ENCODE peak calls at places on chromosome 9, in five cellular contexts. One of them, this sample, is unnamed.

GRCh38 chr9:92245005-92245797 is 48.3 kb downstream of the IARS1 start:
- DNase-seq in Caco-2: no peak
- DNase-seq in adipocyte: peak
- DNase-seq in astrocyte of the cerebellum: peak
- DNase-seq in cardiac fibroblast: peak
- DNase-seq in this sample: no peak

GRCh38 chr9:22005700-22006605 is 3.2 kb downstream of the CDKN2B start:
- DNase-seq in Caco-2: no peak
- DNase-seq in adipocyte: peak
- DNase-seq in astrocyte of the cerebellum: no peak
- DNase-seq in cardiac fibroblast: no peak
- DNase-seq in this sample: peak

GRCh38 chr9:134167530-134167931 is 3.2 kb upstream of the RNU6ATAC start:
- DNase-seq in Caco-2: no peak
- DNase-seq in adipocyte: peak
- DNase-seq in astrocyte of the cerebellum: no peak
- DNase-seq in cardiac fibroblast: peak
- DNase-seq in this sample: no peak

GRCh38 chr9:134420281-134420835 is 94.1 kb downstream of the RXRA start:
- DNase-seq in Caco-2: no peak
- DNase-seq in adipocyte: no peak
- DNase-seq in astrocyte of the cerebellum: no peak
- DNase-seq in cardiac fibroblast: no peak
- DNase-seq in this sample: no peak

GRCh38 chr9:92046676-92047075 is 68.5 kb downstream of the SPTLC1 start:
- DNase-seq in Caco-2: no peak
- DNase-seq in adipocyte: no peak
- DNase-seq in astrocyte of the cerebellum: no peak
- DNase-seq in cardiac fibroblast: no peak
- DNase-seq in this sample: no peak

GRCh38 chr9:504921-505821 is 290.5 kb downstream of the DOCK8 start:
- DNase-seq in Caco-2: peak
- DNase-seq in adipocyte: no peak
- DNase-seq in astrocyte of the cerebellum: no peak
- DNase-seq in cardiac fibroblast: no peak
- DNase-seq in this sample: peak

GRCh38 chr9:69421908-69422801 is 97.1 kb downstream of the ENTREP1 start:
- DNase-seq in Caco-2: peak
- DNase-seq in adipocyte: peak
- DNase-seq in astrocyte of the cerebellum: peak
- DNase-seq in cardiac fibroblast: peak
- DNase-seq in this sample: peak

GRCh38 chr9:36803951-36804350 is 230.1 kb downstream of the PAX5 start:
- DNase-seq in Caco-2: no peak
- DNase-seq in adipocyte: no peak
- DNase-seq in astrocyte of the cerebellum: no peak
- DNase-seq in cardiac fibroblast: no peak
- DNase-seq in this sample: no peak

GRCh38 chr9:4887556-4887955 is 94.8 kb downstream of the RCL1 start:
- DNase-seq in Caco-2: no peak
- DNase-seq in adipocyte: no peak
- DNase-seq in astrocyte of the cerebellum: peak
- DNase-seq in cardiac fibroblast: no peak
- DNase-seq in this sample: no peak

GRCh38 chr9:92191801-92192200 is 76.6 kb upstream of the SPTLC1 start:
- DNase-seq in Caco-2: peak
- DNase-seq in adipocyte: peak
- DNase-seq in astrocyte of the cerebellum: no peak
- DNase-seq in cardiac fibroblast: peak
- DNase-seq in this sample: no peak

GRCh38 chr9:84140535-84141101 is 160.0 kb downstream of the RMI1 start:
- DNase-seq in Caco-2: peak
- DNase-seq in adipocyte: peak
- DNase-seq in astrocyte of the cerebellum: no peak
- DNase-seq in cardiac fibroblast: no peak
- DNase-seq in this sample: no peak

GRCh38 chr9:18396102-18396728 is 77.7 kb upstream of the ADAMTSL1 start:
- DNase-seq in Caco-2: no peak
- DNase-seq in adipocyte: no peak
- DNase-seq in astrocyte of the cerebellum: no peak
- DNase-seq in cardiac fibroblast: peak
- DNase-seq in this sample: peak

GRCh38 chr9:98173181-98173580 is 19.3 kb downstream of the CORO2A start:
- DNase-seq in Caco-2: no peak
- DNase-seq in adipocyte: no peak
- DNase-seq in astrocyte of the cerebellum: no peak
- DNase-seq in cardiac fibroblast: no peak
- DNase-seq in this sample: no peak

DNA sequence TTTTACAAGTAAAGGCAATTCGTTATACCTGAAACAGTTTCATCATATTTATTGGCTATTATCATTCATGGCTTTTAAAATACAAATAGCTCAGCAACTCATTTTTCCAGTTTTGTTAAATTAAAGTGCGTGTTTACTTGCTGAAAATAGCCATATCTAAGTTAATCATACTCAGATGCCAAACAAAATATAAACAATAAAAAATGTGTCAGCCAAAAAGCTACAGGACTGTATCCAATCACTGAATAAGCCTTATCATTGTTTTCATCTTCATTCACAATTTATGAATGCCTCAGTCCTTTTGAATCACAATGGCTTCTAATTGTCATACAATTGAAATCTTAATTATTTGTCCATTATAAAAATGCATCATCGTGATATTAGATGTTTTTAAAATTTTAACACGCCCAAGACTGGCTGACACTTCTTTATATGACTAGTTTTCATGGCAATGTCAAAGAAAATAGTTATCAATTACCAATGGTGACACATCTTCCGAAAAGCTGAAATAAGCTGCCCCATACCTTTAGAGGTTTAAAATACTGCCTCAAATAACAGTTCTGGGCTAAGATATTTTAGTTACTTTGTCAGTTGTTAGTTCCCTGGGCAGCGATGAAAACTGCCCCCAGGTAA is 1.9 kb downstream of the NFIB start:
- DNase-seq in Caco-2: no peak
- DNase-seq in adipocyte: peak
- DNase-seq in astrocyte of the cerebellum: no peak
- DNase-seq in cardiac fibroblast: peak
- DNase-seq in this sample: no peak
- H3K4me3 ChIP-seq in Caco-2: no peak
- H3K4me3 ChIP-seq in adipocyte: peak
- H3K4me3 ChIP-seq in astrocyte of the cerebellum: peak
- H3K4me3 ChIP-seq in cardiac fibroblast: peak
- H3K4me3 ChIP-seq in this sample: peak

GRCh38 chr9:109478665-109479380 is 19.3 kb downstream of the PTPN3 start:
- DNase-seq in Caco-2: no peak
- DNase-seq in adipocyte: no peak
- DNase-seq in astrocyte of the cerebellum: no peak
- DNase-seq in cardiac fibroblast: no peak
- DNase-seq in this sample: no peak
- H3K4me3 ChIP-seq in Caco-2: no peak
- H3K4me3 ChIP-seq in adipocyte: no peak
- H3K4me3 ChIP-seq in astrocyte of the cerebellum: no peak
- H3K4me3 ChIP-seq in cardiac fibroblast: no peak
- H3K4me3 ChIP-seq in this sample: no peak

GRCh38 chr9:126915846-126916543 is 1.4 kb downstream of the RALGPS1 start:
- DNase-seq in Caco-2: peak
- DNase-seq in adipocyte: no peak
- DNase-seq in astrocyte of the cerebellum: no peak
- DNase-seq in cardiac fibroblast: no peak
- DNase-seq in this sample: no peak

GRCh38 chr9:126915281-126915816 is 767 bp downstream of the RALGPS1 start:
- DNase-seq in Caco-2: peak
- DNase-seq in adipocyte: no peak
- DNase-seq in astrocyte of the cerebellum: no peak
- DNase-seq in cardiac fibroblast: no peak
- DNase-seq in this sample: peak

GRCh38 chr9:126914458-126915280 is at the start of gene RALGPS1:
- DNase-seq in Caco-2: peak
- DNase-seq in adipocyte: peak
- DNase-seq in astrocyte of the cerebellum: peak
- DNase-seq in cardiac fibroblast: peak
- DNase-seq in this sample: peak

GRCh38 chr9:126919193-126919592 is 4.6 kb downstream of the RALGPS1 start:
- DNase-seq in Caco-2: no peak
- DNase-seq in adipocyte: no peak
- DNase-seq in astrocyte of the cerebellum: no peak
- DNase-seq in cardiac fibroblast: no peak
- DNase-seq in this sample: no peak

GRCh38 chr9:126916909-126917308 is 2.3 kb downstream of the RALGPS1 start:
- DNase-seq in Caco-2: peak
- DNase-seq in adipocyte: no peak
- DNase-seq in astrocyte of the cerebellum: no peak
- DNase-seq in cardiac fibroblast: no peak
- DNase-seq in this sample: peak
- H3K4me3 ChIP-seq in Caco-2: peak
- H3K4me3 ChIP-seq in adipocyte: no peak
- H3K4me3 ChIP-seq in astrocyte of the cerebellum: no peak
- H3K4me3 ChIP-seq in cardiac fibroblast: no peak
- H3K4me3 ChIP-seq in this sample: no peak

GRCh38 chr9:104747565-104748358 is at the start of gene NIPSNAP3A:
- DNase-seq in Caco-2: peak
- DNase-seq in adipocyte: peak
- DNase-seq in astrocyte of the cerebellum: no peak
- DNase-seq in cardiac fibroblast: peak
- DNase-seq in this sample: peak

GRCh38 chr9:104746798-104747197 is 685 bp upstream of the NIPSNAP3A start:
- DNase-seq in Caco-2: no peak
- DNase-seq in adipocyte: no peak
- DNase-seq in astrocyte of the cerebellum: no peak
- DNase-seq in cardiac fibroblast: no peak
- DNase-seq in this sample: peak

GRCh38 chr9:104747245-104747564 is 278 bp upstream of the NIPSNAP3A start:
- DNase-seq in Caco-2: no peak
- DNase-seq in adipocyte: no peak
- DNase-seq in astrocyte of the cerebellum: no peak
- DNase-seq in cardiac fibroblast: no peak
- DNase-seq in this sample: no peak

GRCh38 chr9:104746285-104746684 is 1.2 kb upstream of the NIPSNAP3A start:
- DNase-seq in Caco-2: no peak
- DNase-seq in adipocyte: no peak
- DNase-seq in astrocyte of the cerebellum: no peak
- DNase-seq in cardiac fibroblast: no peak
- DNase-seq in this sample: no peak

GRCh38 chr9:104745852-104746251 is 1.6 kb upstream of the NIPSNAP3A start:
- DNase-seq in Caco-2: no peak
- DNase-seq in adipocyte: no peak
- DNase-seq in astrocyte of the cerebellum: no peak
- DNase-seq in cardiac fibroblast: no peak
- DNase-seq in this sample: no peak
- H3K4me3 ChIP-seq in Caco-2: no peak
- H3K4me3 ChIP-seq in adipocyte: no peak
- H3K4me3 ChIP-seq in astrocyte of the cerebellum: no peak
- H3K4me3 ChIP-seq in cardiac fibroblast: no peak
- H3K4me3 ChIP-seq in this sample: no peak

DNA sequence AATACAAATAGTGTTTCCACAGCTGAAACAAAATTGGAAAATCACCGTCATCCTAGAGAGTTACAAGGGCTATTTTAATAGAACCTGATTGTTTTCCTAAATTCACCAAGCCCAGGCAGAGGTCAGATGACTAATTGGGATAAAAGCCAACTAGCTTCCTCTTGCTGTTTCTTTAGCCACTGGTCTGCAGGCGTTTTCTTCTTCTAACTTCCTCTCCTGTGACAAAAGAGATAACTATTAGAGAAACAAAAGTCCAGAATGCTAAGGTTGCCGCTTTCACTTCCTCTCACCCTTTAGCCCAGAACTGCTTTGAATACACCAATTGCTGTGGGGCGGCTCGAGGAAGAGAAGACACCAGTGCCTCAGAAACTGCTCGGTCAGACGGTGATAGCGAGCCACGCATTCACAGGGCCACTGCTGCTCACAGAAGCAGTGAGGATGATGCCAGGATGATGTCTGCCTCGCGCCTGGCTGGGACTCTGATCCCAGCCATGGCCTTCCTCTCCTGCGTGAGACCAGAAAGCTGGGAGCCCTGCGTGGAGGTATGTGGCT is at the start of gene TLR4:
- DNase-seq in Caco-2: no peak
- DNase-seq in adipocyte: peak
- DNase-seq in astrocyte of the cerebellum: peak
- DNase-seq in cardiac fibroblast: peak
- DNase-seq in this sample: peak
- H3K4me3 ChIP-seq in Caco-2: no peak
- H3K4me3 ChIP-seq in adipocyte: peak
- H3K4me3 ChIP-seq in astrocyte of the cerebellum: peak
- H3K4me3 ChIP-seq in cardiac fibroblast: peak
- H3K4me3 ChIP-seq in this sample: peak

GRCh38 chr9:128919409-128919808 is 1.4 kb upstream of the PHYHD1 start:
- DNase-seq in Caco-2: no peak
- DNase-seq in adipocyte: no peak
- DNase-seq in astrocyte of the cerebellum: no peak
- DNase-seq in cardiac fibroblast: no peak
- DNase-seq in this sample: no peak

GRCh38 chr9:128918921-128919320 is 1.9 kb upstream of the PHYHD1 start:
- DNase-seq in Caco-2: no peak
- DNase-seq in adipocyte: no peak
- DNase-seq in astrocyte of the cerebellum: no peak
- DNase-seq in cardiac fibroblast: no peak
- DNase-seq in this sample: no peak

GRCh38 chr9:128923493-128923883 is 2.7 kb downstream of the PHYHD1 start:
- DNase-seq in Caco-2: no peak
- DNase-seq in adipocyte: no peak
- DNase-seq in astrocyte of the cerebellum: no peak
- DNase-seq in cardiac fibroblast: no peak
- DNase-seq in this sample: no peak

GRCh38 chr9:128921881-128922763 is 1.3 kb downstream of the PHYHD1 start:
- DNase-seq in Caco-2: peak
- DNase-seq in adipocyte: peak
- DNase-seq in astrocyte of the cerebellum: no peak
- DNase-seq in cardiac fibroblast: peak
- DNase-seq in this sample: peak

DNA sequence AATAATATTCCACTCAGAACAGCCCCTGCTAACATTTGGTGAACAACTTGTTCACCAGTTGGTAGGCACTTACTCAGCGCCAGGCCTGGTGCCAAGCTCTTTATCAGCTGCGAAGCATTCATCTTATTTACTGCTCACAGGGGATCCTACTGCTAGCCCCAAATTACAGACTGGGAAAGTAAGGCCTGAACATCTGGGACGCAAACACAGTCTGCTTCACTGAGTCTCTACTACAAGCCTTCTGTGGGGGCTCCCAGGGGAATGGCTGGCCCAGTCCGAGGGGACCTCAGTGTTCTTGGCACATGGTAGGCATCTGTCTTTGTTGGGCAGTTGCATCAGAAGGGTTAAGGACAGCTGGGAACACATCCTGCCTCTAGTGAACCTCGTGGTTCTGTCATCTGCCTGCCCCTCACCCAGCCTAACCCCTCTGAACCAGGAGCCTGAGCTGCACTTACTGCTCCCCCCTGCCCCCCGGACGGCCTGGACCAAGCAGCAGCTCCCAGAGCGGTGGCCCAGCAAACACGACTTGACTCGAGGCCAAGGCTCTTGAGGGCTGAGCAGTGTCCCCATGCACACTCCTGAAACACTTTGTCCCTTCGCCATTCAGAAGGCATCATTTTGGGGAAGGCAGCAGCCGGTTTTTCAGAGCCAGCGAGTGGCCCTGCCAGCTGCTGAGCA is at the start of gene PHYHD1:
- DNase-seq in Caco-2: no peak
- DNase-seq in adipocyte: no peak
- DNase-seq in astrocyte of the cerebellum: no peak
- DNase-seq in cardiac fibroblast: peak
- DNase-seq in this sample: peak
- H3K4me3 ChIP-seq in Caco-2: no peak
- H3K4me3 ChIP-seq in adipocyte: peak
- H3K4me3 ChIP-seq in astrocyte of the cerebellum: no peak
- H3K4me3 ChIP-seq in cardiac fibroblast: no peak
- H3K4me3 ChIP-seq in this sample: peak

This sample was measured in OCI-LY7.